ENCODE peak calls at places on chromosomes 3 and 15, in six cellular contexts. One of them, this sample, is unnamed.

GRCh38 chr15:27057904-27058645 is 87.1 kb downstream of the GABRG3 start:
- DNase-seq in epithelial cell of esophagus: peak
- DNase-seq in foreskin fibroblast: peak
- DNase-seq in choroid plexus epithelial cell: no peak
- DNase-seq in thoracic aorta: no peak
- DNase-seq in mammary epithelial cell: no peak
- DNase-seq in this sample: no peak

GRCh38 chr3:112308151-112308911 is 14.3 kb upstream of the SLC9C1 start:
- DNase-seq in epithelial cell of esophagus: peak
- DNase-seq in foreskin fibroblast: peak
- DNase-seq in choroid plexus epithelial cell: peak
- DNase-seq in thoracic aorta: no peak
- DNase-seq in mammary epithelial cell: peak
- DNase-seq in this sample: no peak

GRCh38 chr3:79473993-79474392 is 293.8 kb downstream of the ROBO1 start:
- DNase-seq in epithelial cell of esophagus: peak
- DNase-seq in foreskin fibroblast: no peak
- DNase-seq in choroid plexus epithelial cell: peak
- DNase-seq in thoracic aorta: no peak
- DNase-seq in mammary epithelial cell: peak
- DNase-seq in this sample: no peak

GRCh38 chr3:100665230-100665629 is 44.1 kb upstream of the TFG start:
- DNase-seq in epithelial cell of esophagus: no peak
- DNase-seq in foreskin fibroblast: no peak
- DNase-seq in choroid plexus epithelial cell: no peak
- DNase-seq in thoracic aorta: no peak
- DNase-seq in mammary epithelial cell: peak
- DNase-seq in this sample: no peak

GRCh38 chr3:10512687-10513086 is 7.3 kb upstream of the ATP2B2 start:
- DNase-seq in epithelial cell of esophagus: no peak
- DNase-seq in foreskin fibroblast: no peak
- DNase-seq in choroid plexus epithelial cell: no peak
- DNase-seq in thoracic aorta: no peak
- DNase-seq in mammary epithelial cell: no peak
- DNase-seq in this sample: no peak

GRCh38 chr3:64945171-64945684 is 257.4 kb upstream of the ADAMTS9 start:
- DNase-seq in epithelial cell of esophagus: no peak
- DNase-seq in foreskin fibroblast: peak
- DNase-seq in choroid plexus epithelial cell: peak
- DNase-seq in thoracic aorta: no peak
- DNase-seq in mammary epithelial cell: no peak
- DNase-seq in this sample: no peak

GRCh38 chr3:62368705-62369475 is 4.5 kb downstream of the FEZF2 start:
- DNase-seq in epithelial cell of esophagus: peak
- DNase-seq in foreskin fibroblast: peak
- DNase-seq in choroid plexus epithelial cell: no peak
- DNase-seq in thoracic aorta: no peak
- DNase-seq in mammary epithelial cell: no peak
- DNase-seq in this sample: no peak

GRCh38 chr3:175443682-175444081 is 584.5 kb downstream of the NAALADL2 start:
- DNase-seq in epithelial cell of esophagus: no peak
- DNase-seq in foreskin fibroblast: no peak
- DNase-seq in choroid plexus epithelial cell: no peak
- DNase-seq in thoracic aorta: no peak
- DNase-seq in mammary epithelial cell: no peak
- DNase-seq in this sample: no peak

GRCh38 chr3:51389423-51390183 is 1.5 kb upstream of the RBM15B start:
- DNase-seq in epithelial cell of esophagus: peak
- DNase-seq in foreskin fibroblast: peak
- DNase-seq in choroid plexus epithelial cell: peak
- DNase-seq in thoracic aorta: no peak
- DNase-seq in mammary epithelial cell: no peak
- DNase-seq in this sample: peak

GRCh38 chr3:71217640-71218222 is 365.8 kb downstream of the FOXP1 start:
- DNase-seq in epithelial cell of esophagus: no peak
- DNase-seq in foreskin fibroblast: no peak
- DNase-seq in choroid plexus epithelial cell: no peak
- DNase-seq in thoracic aorta: no peak
- DNase-seq in mammary epithelial cell: no peak
- DNase-seq in this sample: no peak

GRCh38 chr3:14383753-14384152 is 18.7 kb upstream of the SLC6A6 start:
- DNase-seq in epithelial cell of esophagus: no peak
- DNase-seq in foreskin fibroblast: no peak
- DNase-seq in choroid plexus epithelial cell: no peak
- DNase-seq in thoracic aorta: no peak
- DNase-seq in mammary epithelial cell: no peak
- DNase-seq in this sample: no peak

GRCh38 chr15:68755731-68756130 is 65.0 kb downstream of the ANP32A start:
- DNase-seq in epithelial cell of esophagus: no peak
- DNase-seq in foreskin fibroblast: no peak
- DNase-seq in choroid plexus epithelial cell: no peak
- DNase-seq in thoracic aorta: no peak
- DNase-seq in mammary epithelial cell: no peak
- DNase-seq in this sample: no peak

GRCh38 chr3:115071611-115072010 is 75.5 kb downstream of the ZBTB20 start:
- DNase-seq in epithelial cell of esophagus: no peak
- DNase-seq in foreskin fibroblast: peak
- DNase-seq in choroid plexus epithelial cell: peak
- DNase-seq in thoracic aorta: no peak
- DNase-seq in mammary epithelial cell: peak
- DNase-seq in this sample: no peak

GRCh38 chr3:63278171-63278999 is at the start of gene SYNPR:
- DNase-seq in epithelial cell of esophagus: no peak
- DNase-seq in foreskin fibroblast: no peak
- DNase-seq in choroid plexus epithelial cell: no peak
- DNase-seq in thoracic aorta: no peak
- DNase-seq in mammary epithelial cell: no peak
- DNase-seq in this sample: no peak

GRCh38 chr3:131193671-131194291 is 167.1 kb downstream of the NEK11 start:
- DNase-seq in epithelial cell of esophagus: no peak
- DNase-seq in foreskin fibroblast: no peak
- DNase-seq in choroid plexus epithelial cell: peak
- DNase-seq in thoracic aorta: no peak
- DNase-seq in mammary epithelial cell: no peak
- DNase-seq in this sample: no peak

GRCh38 chr15:92906563-92907081 is 6.5 kb downstream of the CHD2 start:
- DNase-seq in epithelial cell of esophagus: peak
- DNase-seq in foreskin fibroblast: peak
- DNase-seq in choroid plexus epithelial cell: no peak
- DNase-seq in thoracic aorta: no peak
- DNase-seq in mammary epithelial cell: peak
- DNase-seq in this sample: peak

GRCh38 chr3:38008191-38008701 is 17.7 kb downstream of the VILL start:
- DNase-seq in epithelial cell of esophagus: no peak
- DNase-seq in foreskin fibroblast: no peak
- DNase-seq in choroid plexus epithelial cell: no peak
- DNase-seq in thoracic aorta: no peak
- DNase-seq in mammary epithelial cell: no peak
- DNase-seq in this sample: no peak

GRCh38 chr15:52678468-52679231 is 538 bp downstream of the ATOSA start:
- DNase-seq in epithelial cell of esophagus: peak
- DNase-seq in foreskin fibroblast: peak
- DNase-seq in choroid plexus epithelial cell: peak
- DNase-seq in thoracic aorta: peak
- DNase-seq in mammary epithelial cell: peak
- DNase-seq in this sample: peak

GRCh38 chr3:196988241-196989029 is 19.8 kb upstream of the PIGZ start:
- DNase-seq in epithelial cell of esophagus: peak
- DNase-seq in foreskin fibroblast: peak
- DNase-seq in choroid plexus epithelial cell: peak
- DNase-seq in thoracic aorta: no peak
- DNase-seq in mammary epithelial cell: no peak
- DNase-seq in this sample: no peak

GRCh38 chr15:66196565-66196964 is 57.0 kb downstream of the MEGF11 start:
- DNase-seq in epithelial cell of esophagus: peak
- DNase-seq in foreskin fibroblast: no peak
- DNase-seq in choroid plexus epithelial cell: peak
- DNase-seq in thoracic aorta: no peak
- DNase-seq in mammary epithelial cell: peak
- DNase-seq in this sample: no peak

GRCh38 chr15:72585659-72586058 is 68.8 kb upstream of the GOLGA6B start:
- DNase-seq in epithelial cell of esophagus: peak
- DNase-seq in foreskin fibroblast: peak
- DNase-seq in choroid plexus epithelial cell: peak
- DNase-seq in thoracic aorta: no peak
- DNase-seq in mammary epithelial cell: peak
- DNase-seq in this sample: no peak

GRCh38 chr3:4978966-4979400 is 254 bp upstream of the BHLHE40 start:
- DNase-seq in epithelial cell of esophagus: peak
- DNase-seq in foreskin fibroblast: peak
- DNase-seq in choroid plexus epithelial cell: peak
- DNase-seq in thoracic aorta: peak
- DNase-seq in mammary epithelial cell: peak
- DNase-seq in this sample: peak

GRCh38 chr3:4977001-4977888 is 2.0 kb upstream of the BHLHE40 start:
- DNase-seq in epithelial cell of esophagus: peak
- DNase-seq in foreskin fibroblast: peak
- DNase-seq in choroid plexus epithelial cell: peak
- DNase-seq in thoracic aorta: peak
- DNase-seq in mammary epithelial cell: peak
- DNase-seq in this sample: peak

GRCh38 chr3:4979401-4980228 is at the start of gene BHLHE40:
- DNase-seq in epithelial cell of esophagus: no peak
- DNase-seq in foreskin fibroblast: no peak
- DNase-seq in choroid plexus epithelial cell: no peak
- DNase-seq in thoracic aorta: no peak
- DNase-seq in mammary epithelial cell: no peak
- DNase-seq in this sample: no peak

GRCh38 chr3:4977889-4978258 is 1.4 kb upstream of the BHLHE40 start:
- DNase-seq in epithelial cell of esophagus: no peak
- DNase-seq in foreskin fibroblast: no peak
- DNase-seq in choroid plexus epithelial cell: peak
- DNase-seq in thoracic aorta: no peak
- DNase-seq in mammary epithelial cell: no peak
- DNase-seq in this sample: no peak

GRCh38 chr3:4978259-4978965 is 825 bp upstream of the BHLHE40 start:
- DNase-seq in epithelial cell of esophagus: peak
- DNase-seq in foreskin fibroblast: peak
- DNase-seq in choroid plexus epithelial cell: peak
- DNase-seq in thoracic aorta: peak
- DNase-seq in mammary epithelial cell: peak
- DNase-seq in this sample: peak
- TF ChIP-seq CTCF in epithelial cell of esophagus: no peak
- TF ChIP-seq CTCF in foreskin fibroblast: no peak
- TF ChIP-seq CTCF in choroid plexus epithelial cell: no peak
- TF ChIP-seq CTCF in thoracic aorta: no peak
- TF ChIP-seq CTCF in mammary epithelial cell: no peak
- TF ChIP-seq CTCF in this sample: no peak

GRCh38 chr3:48238506-48239085 is 2.3 kb upstream of the ZNF589 start:
- DNase-seq in epithelial cell of esophagus: no peak
- DNase-seq in foreskin fibroblast: no peak
- DNase-seq in choroid plexus epithelial cell: no peak
- DNase-seq in thoracic aorta: no peak
- DNase-seq in mammary epithelial cell: no peak
- DNase-seq in this sample: no peak

GRCh38 chr3:48244462-48244861 is 3.6 kb downstream of the ZNF589 start:
- DNase-seq in epithelial cell of esophagus: no peak
- DNase-seq in foreskin fibroblast: no peak
- DNase-seq in choroid plexus epithelial cell: no peak
- DNase-seq in thoracic aorta: no peak
- DNase-seq in mammary epithelial cell: no peak
- DNase-seq in this sample: no peak

GRCh38 chr3:48240000-48240710 is 749 bp upstream of the ZNF589 start:
- DNase-seq in epithelial cell of esophagus: no peak
- DNase-seq in foreskin fibroblast: no peak
- DNase-seq in choroid plexus epithelial cell: no peak
- DNase-seq in thoracic aorta: no peak
- DNase-seq in mammary epithelial cell: no peak
- DNase-seq in this sample: no peak

GRCh38 chr3:48243886-48244285 is 3.0 kb downstream of the ZNF589 start:
- DNase-seq in epithelial cell of esophagus: no peak
- DNase-seq in foreskin fibroblast: no peak
- DNase-seq in choroid plexus epithelial cell: no peak
- DNase-seq in thoracic aorta: no peak
- DNase-seq in mammary epithelial cell: no peak
- DNase-seq in this sample: no peak

DNA sequence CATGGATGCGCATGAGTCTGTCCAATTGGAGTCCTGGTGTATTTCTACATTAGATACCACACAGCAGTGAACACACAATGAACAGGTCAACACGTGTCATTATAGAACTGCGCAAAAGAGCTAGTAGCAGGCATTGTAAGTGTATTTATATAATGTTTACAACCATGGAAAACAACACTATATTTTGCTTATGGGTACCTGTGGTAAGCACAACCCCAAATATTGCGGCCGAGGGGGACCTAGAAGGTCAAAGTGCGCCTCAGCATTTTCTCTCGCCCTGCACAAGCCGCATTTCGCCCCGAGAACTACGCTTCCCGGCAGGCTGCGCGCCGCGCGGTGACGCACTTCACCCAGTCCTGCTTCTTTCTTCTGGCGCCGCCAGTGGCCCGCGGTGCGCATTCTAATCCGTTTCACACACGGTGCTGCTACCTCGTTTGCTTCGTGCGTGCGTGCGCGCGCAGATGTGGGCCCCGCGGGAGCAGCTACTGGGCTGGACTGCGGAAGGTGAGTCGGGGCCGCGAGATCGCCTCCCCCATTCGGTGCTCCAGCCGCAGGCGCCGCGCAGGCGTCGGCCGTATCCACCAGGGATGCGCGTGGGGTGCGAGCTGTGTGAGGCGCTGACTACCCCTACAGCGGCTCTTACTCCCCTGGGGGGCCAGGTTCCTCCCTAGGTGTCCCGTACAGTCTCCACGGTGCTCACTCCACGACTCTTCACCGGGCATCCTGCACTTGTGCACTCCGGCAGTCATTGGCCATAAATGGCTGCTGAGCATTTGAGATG is at the start of gene ZNF589:
- DNase-seq in epithelial cell of esophagus: peak
- DNase-seq in foreskin fibroblast: peak
- DNase-seq in choroid plexus epithelial cell: peak
- DNase-seq in thoracic aorta: peak
- DNase-seq in mammary epithelial cell: peak
- DNase-seq in this sample: peak
- TF ChIP-seq CTCF in epithelial cell of esophagus: peak
- TF ChIP-seq CTCF in foreskin fibroblast: peak
- TF ChIP-seq CTCF in choroid plexus epithelial cell: peak
- TF ChIP-seq CTCF in thoracic aorta: peak
- TF ChIP-seq CTCF in mammary epithelial cell: peak
- TF ChIP-seq CTCF in this sample: peak

GRCh38 chr3:96813134-96813819 is 1.1 kb upstream of the EPHA6 start:
- DNase-seq in epithelial cell of esophagus: peak
- DNase-seq in foreskin fibroblast: peak
- DNase-seq in choroid plexus epithelial cell: peak
- DNase-seq in thoracic aorta: no peak
- DNase-seq in mammary epithelial cell: peak
- DNase-seq in this sample: peak
- TF ChIP-seq CTCF in epithelial cell of esophagus: peak
- TF ChIP-seq CTCF in foreskin fibroblast: peak
- TF ChIP-seq CTCF in choroid plexus epithelial cell: peak
- TF ChIP-seq CTCF in thoracic aorta: peak
- TF ChIP-seq CTCF in mammary epithelial cell: peak
- TF ChIP-seq CTCF in this sample: peak

DNA sequence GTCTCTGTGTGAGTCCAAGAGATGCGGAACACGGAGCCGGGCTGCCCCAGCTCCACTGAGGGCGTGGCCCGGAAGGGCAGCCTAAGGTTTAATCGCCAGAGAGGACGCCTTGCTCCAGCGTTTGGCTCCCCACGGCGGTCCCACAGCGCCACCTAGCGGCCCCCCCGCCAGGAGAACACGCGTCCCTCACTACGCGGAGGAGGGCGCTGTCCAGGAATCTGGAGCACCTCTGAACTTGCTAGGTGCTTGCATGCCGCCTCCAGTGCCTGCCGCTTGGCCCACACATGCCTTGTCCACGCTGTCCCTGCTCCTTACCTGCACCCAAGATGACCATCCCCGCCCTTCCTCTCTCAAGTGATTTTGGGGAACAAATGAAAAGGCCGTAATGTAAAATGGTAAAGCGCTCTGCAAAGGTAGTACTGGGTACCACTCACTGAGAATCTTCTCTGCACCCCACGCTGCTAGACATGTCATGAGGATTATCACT is 14.4 kb upstream of the MRPS22 start:
- DNase-seq in epithelial cell of esophagus: peak
- DNase-seq in foreskin fibroblast: peak
- DNase-seq in choroid plexus epithelial cell: peak
- DNase-seq in thoracic aorta: peak
- DNase-seq in mammary epithelial cell: peak
- DNase-seq in this sample: peak
- TF ChIP-seq CTCF in epithelial cell of esophagus: peak
- TF ChIP-seq CTCF in foreskin fibroblast: peak
- TF ChIP-seq CTCF in choroid plexus epithelial cell: peak
- TF ChIP-seq CTCF in thoracic aorta: peak
- TF ChIP-seq CTCF in mammary epithelial cell: peak
- TF ChIP-seq CTCF in this sample: peak

This sample was measured in GM20000.